ENCODE peak calls at places on chromosomes 1 and 21, in six cellular contexts. P is lower leg skin, A is IMR-90, Q is adrenal gland, C is uterus, D is AG10803. K is an unnamed sample.

GRCh38 chr21:34974162-34974981 is 74.7 kb downstream of the RUNX1 start:
- DNase-seq in P (no peak), A (peak; percentile 71), Q (no peak), C (no peak), D (no peak), K (no peak)

GRCh38 chr1:85628791-85629531 is 48.4 kb downstream of the CCN1 start:
- DNase-seq in P (no peak), A (peak; percentile 95), Q (no peak), C (no peak), D (peak; percentile 93), K (peak; percentile 92)

GRCh38 chr1:162015196-162015595 is 8.5 kb downstream of the OLFML2B start:
- DNase-seq in P (no peak), A (no peak), Q (peak; percentile 54), C (no peak), D (no peak), K (no peak)

GRCh38 chr1:210369425-210369824 is 40.7 kb downstream of the HHAT start:
- DNase-seq in P (no peak), A (no peak), Q (no peak), C (no peak), D (no peak), K (no peak)

GRCh38 chr1:216183007-216183406 is 240.2 kb downstream of the USH2A start:
- DNase-seq in P (no peak), A (peak; percentile 65), Q (no peak), C (no peak), D (peak; percentile 6), K (peak; percentile 39)

GRCh38 chr1:66261370-66261769 is 272.6 kb upstream of the SGIP1 start:
- DNase-seq in P (no peak), A (no peak), Q (no peak), C (no peak), D (peak; percentile 67), K (no peak)

GRCh38 chr1:211903490-211904260 is 73.1 kb upstream of the LPGAT1 start:
- DNase-seq in P (no peak), A (no peak), Q (no peak), C (no peak), D (no peak), K (no peak)

GRCh38 chr21:39048574-39048973 is 134.7 kb downstream of the PSMG1 start:
- DNase-seq in P (no peak), A (peak; percentile 19), Q (no peak), C (no peak), D (peak; percentile 25), K (peak; percentile 39)

GRCh38 chr1:155834296-155834926 is 22.6 kb downstream of the GON4L start:
- DNase-seq in P (no peak), A (peak; percentile 70), Q (no peak), C (no peak), D (peak; percentile 54), K (peak; percentile 98)

GRCh38 chr1:818611-819291 is 105.0 kb upstream of the SAMD11 start:
- DNase-seq in P (no peak), A (no peak), Q (no peak), C (no peak), D (no peak), K (no peak)

GRCh38 chr1:230120949-230121381 is 53.9 kb downstream of the GALNT2 start:
- DNase-seq in P (peak; percentile 48), A (no peak), Q (peak; percentile 37), C (no peak), D (peak; percentile 32), K (peak; percentile 57)

GRCh38 chr1:221972262-221973235 is 230.7 kb upstream of the DUSP10 start:
- DNase-seq in P (no peak), A (no peak), Q (no peak), C (no peak), D (no peak), K (no peak)

GRCh38 chr1:155253797-155254196 is 1.5 kb downstream of the ENTREP3 start:
- DNase-seq in P (no peak), A (peak; percentile 21), Q (no peak), C (no peak), D (no peak), K (no peak)

GRCh38 chr1:178931843-178932551 is 61.1 kb upstream of the ANGPTL1 start:
- DNase-seq in P (peak; percentile 91), A (peak; percentile 32), Q (peak; percentile 55), C (peak; percentile 97), D (peak; percentile 83), K (peak; percentile 99)

GRCh38 chr1:41073971-41074370 is 52.4 kb upstream of the SLFNL1 start:
- DNase-seq in P (no peak), A (peak; percentile 79), Q (no peak), C (no peak), D (peak; percentile 57), K (peak; percentile 41)

GRCh38 chr1:24369199-24369598 is 44.4 kb downstream of the STPG1 start:
- DNase-seq in P (peak; percentile 85), A (no peak), Q (no peak), C (no peak), D (peak; percentile 50), K (no peak)

GRCh38 chr1:32798679-32799416 is 18.3 kb downstream of the YARS1 start:
- DNase-seq in P (no peak), A (no peak), Q (no peak), C (no peak), D (no peak), K (peak; percentile 16)

GRCh38 chr1:9859252-9860014 is 35.7 kb upstream of the CLSTN1 start:
- DNase-seq in P (no peak), A (peak; percentile 15), Q (peak; percentile 21), C (no peak), D (no peak), K (no peak)

GRCh38 chr1:29538586-29538985 is 302.3 kb downstream of the PTPRU start:
- DNase-seq in P (no peak), A (no peak), Q (no peak), C (no peak), D (no peak), K (no peak)

GRCh38 chr1:59738152-59738551 is 76.6 kb upstream of the HOOK1 start:
- DNase-seq in P (no peak), A (peak; percentile 93), Q (no peak), C (no peak), D (peak; percentile 84), K (peak; percentile 47)

GRCh38 chr1:17557986-17558385 is 18.5 kb downstream of the ARHGEF10L start:
- DNase-seq in P (no peak), A (no peak), Q (no peak), C (no peak), D (no peak), K (no peak)

GRCh38 chr1:35561297-35561971 is 3.8 kb downstream of the NCDN start:
- DNase-seq in P (no peak), A (no peak), Q (no peak), C (no peak), D (no peak), K (no peak)

DNA sequence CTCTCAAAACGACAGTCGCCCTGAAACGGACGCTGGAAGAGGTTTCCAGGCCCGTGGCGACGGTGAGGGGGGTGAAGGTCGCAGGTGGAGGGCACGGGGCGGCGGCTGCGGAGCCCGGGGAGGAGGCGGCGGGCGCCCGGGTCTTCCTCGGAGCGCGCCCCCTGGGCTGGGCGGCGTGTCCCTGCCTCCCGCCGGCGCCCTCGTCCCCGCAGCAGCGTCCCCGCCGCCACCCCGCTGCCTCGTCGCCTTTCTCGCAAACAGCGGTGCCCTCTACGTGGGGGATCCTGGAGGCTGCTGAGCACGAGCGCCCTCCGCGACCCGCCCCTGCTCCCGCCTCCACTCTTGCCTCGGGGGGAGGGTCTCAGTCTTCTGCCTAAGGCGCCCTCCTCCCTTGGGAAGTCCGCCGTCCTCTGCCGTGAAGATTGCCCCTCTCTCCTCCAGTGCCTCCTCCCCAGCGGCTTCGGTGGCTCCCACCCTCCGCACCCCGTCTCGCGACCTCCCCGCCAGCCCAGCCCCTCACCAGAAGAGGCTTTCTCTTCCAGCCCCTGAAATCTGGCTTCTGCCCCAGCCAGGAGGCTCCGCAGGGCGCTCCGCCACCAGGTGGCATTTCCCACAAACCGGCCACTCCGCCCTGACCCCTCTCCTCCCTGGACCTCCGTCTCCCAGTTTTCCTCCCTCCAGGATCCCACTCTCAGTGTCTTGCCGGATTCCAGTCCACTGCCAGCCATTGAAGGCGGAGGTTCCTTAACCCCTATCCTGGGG is 227.4 kb downstream of the SDCCAG8 start:
- DNase-seq in P (no peak), A (no peak), Q (peak; percentile 36), C (no peak), D (no peak), K (no peak)
- TF ChIP-seq CTCF in P (no peak), A (no peak), Q (no peak), C (no peak), D (peak; percentile 3), K (peak; percentile 44)

DNA sequence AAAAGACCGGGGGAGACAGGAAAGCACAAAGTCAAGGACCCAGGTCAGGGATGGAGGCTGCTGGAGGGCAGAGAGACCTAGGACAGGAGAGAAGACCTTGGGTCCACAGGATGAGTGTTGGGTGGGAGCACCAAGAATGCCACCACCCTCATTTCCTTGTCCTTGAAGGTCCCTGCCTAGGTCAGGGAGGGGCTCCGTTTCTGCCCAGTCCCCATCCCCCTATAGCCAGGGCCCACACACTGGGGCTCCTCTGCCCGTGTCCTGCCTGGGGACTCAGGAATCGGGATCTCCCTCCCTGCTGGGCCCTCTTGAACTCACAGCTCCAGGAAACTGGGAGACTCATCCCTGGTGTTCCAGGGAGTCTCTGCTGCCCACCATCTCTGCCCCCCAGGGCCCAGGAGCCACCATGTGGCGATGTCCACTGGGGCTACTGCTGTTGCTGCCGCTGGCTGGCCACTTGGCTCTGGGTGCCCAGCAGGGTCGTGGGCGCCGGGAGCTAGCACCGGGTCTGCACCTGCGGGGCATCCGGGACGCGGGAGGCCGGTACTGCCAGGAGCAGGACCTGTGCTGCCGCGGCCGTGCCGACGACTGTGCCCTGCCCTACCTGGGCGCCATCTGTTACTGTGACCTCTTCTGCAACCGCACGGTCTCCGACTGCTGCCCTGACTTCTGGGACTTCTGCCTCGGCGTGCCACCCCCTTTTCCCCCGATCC is 584 bp downstream of the TINAGL1 start:
- DNase-seq in P (no peak), A (no peak), Q (no peak), C (no peak), D (no peak), K (no peak)
- H3K4me3 ChIP-seq in P (peak overlapping the region; percentile 20), A (no peak overlapping the region), Q (no peak overlapping the region), C (peak overlapping the region; percentile 82), D (no peak overlapping the region), K (peak overlapping the region; percentile 37)

GRCh38 chr1:202968895-202969295 is 1.8 kb upstream of the CYB5R1 start:
- DNase-seq in P (peak; percentile 60), A (peak; percentile 65), Q (peak; percentile 68), C (peak; percentile 43), D (peak; percentile 65), K (peak; percentile 79)
- TF ChIP-seq CTCF in P (no peak), A (peak; percentile 62), Q (peak; percentile 57), C (peak; percentile 31), D (peak; percentile 92), K (peak; percentile 86)

GRCh38 chr21:44874497-44875331 is 1.2 kb upstream of the PTTG1IP start:
- DNase-seq in P (peak; percentile 60), A (no peak), Q (peak; percentile 49), C (peak; percentile 78), D (peak; percentile 53), K (no peak)

GRCh38 chr21:44872568-44873355 is 728 bp downstream of the PTTG1IP start:
- DNase-seq in P (no peak), A (peak; percentile 46), Q (peak; percentile 64), C (peak; percentile 34), D (no peak), K (peak; percentile 46)

GRCh38 chr21:44875341-44875740 is 1.9 kb upstream of the PTTG1IP start:
- DNase-seq in P (no peak), A (peak; percentile 22), Q (peak; percentile 31), C (no peak), D (peak; percentile 69), K (peak; percentile 66)

GRCh38 chr21:44873356-44874239 is at the start of gene PTTG1IP:
- DNase-seq in P (peak; percentile 97), A (peak; percentile 94), Q (peak; percentile 98), C (peak; percentile 98), D (peak; percentile 95), K (peak; percentile 98)

DNA sequence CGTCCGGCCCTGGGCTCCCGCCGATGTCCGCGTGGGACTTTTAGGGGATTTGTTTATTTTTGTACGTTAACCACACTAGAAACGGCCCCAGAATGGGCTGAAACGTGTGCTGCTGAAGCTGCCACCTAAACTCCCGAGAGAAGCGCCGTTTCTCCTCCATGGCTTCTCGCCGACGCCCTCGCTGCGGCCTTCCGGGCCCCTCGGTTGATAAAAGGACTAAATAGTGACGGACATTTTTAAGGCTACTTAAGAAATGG is 678 bp upstream of the PTTG1IP start:
- DNase-seq in P (no peak), A (no peak), Q (no peak), C (no peak), D (no peak), K (no peak)
- H3K4me3 ChIP-seq in P (peak overlapping the region; percentile 86), A (peak overlapping the region; percentile 77), Q (no peak overlapping the region), C (peak overlapping the region; percentile 66), D (peak overlapping the region; percentile 69), K (peak overlapping the region; percentile 85)